ENCODE peak calls at places on chromosomes 12 and 14, in six cellular contexts. V, W, D, J, F and O are unnamed samples.

GRCh38 chr12:6393109-6393508 is 9.1 kb downstream of the LTBR start:
- DNase-seq in V (no peak), W (no peak), D (no peak), J (no peak), F (no peak), O (no peak)

GRCh38 chr12:58064681-58065080 is 123.3 kb downstream of the ATP23 start:
- DNase-seq in V (no peak), W (no peak), D (no peak), J (no peak), F (no peak), O (no peak)

GRCh38 chr12:53221203-53222076 is 10.6 kb downstream of the RARG start:
- DNase-seq in V (peak), W (no peak), D (no peak), J (peak), F (peak), O (peak)

GRCh38 chr14:68894123-68894522 is 85.0 kb downstream of the ACTN1 start:
- DNase-seq in V (no peak), W (no peak), D (peak), J (peak), F (no peak), O (no peak)

GRCh38 chr12:19648173-19648572 is 208.9 kb downstream of the AEBP2 start:
- DNase-seq in V (no peak), W (peak), D (no peak), J (no peak), F (no peak), O (no peak)

GRCh38 chr12:14769462-14769836 is 33.8 kb downstream of the WBP11 start:
- DNase-seq in V (no peak), W (no peak), D (no peak), J (peak), F (peak), O (peak)

GRCh38 chr14:51236314-51236713 is 3.7 kb upstream of the TMX1 start:
- DNase-seq in V (peak), W (no peak), D (no peak), J (peak), F (no peak), O (no peak)

GRCh38 chr14:101118746-101119610 is 215.5 kb upstream of the RTL1 start:
- DNase-seq in V (no peak), W (no peak), D (no peak), J (no peak), F (no peak), O (no peak)

GRCh38 chr12:99907210-99907609 is 77.5 kb downstream of the ANKS1B start:
- DNase-seq in V (no peak), W (no peak), D (no peak), J (peak), F (no peak), O (no peak)

GRCh38 chr12:52608161-52608560 is 6.9 kb upstream of the KRT72 start:
- DNase-seq in V (no peak), W (no peak), D (no peak), J (no peak), F (no peak), O (no peak)

GRCh38 chr12:58288191-58288590 is 346.8 kb downstream of the ATP23 start:
- DNase-seq in V (no peak), W (no peak), D (no peak), J (peak), F (no peak), O (no peak)

GRCh38 chr12:2337031-2338010 is 284.5 kb downstream of the CACNA1C start:
- DNase-seq in V (no peak), W (no peak), D (no peak), J (no peak), F (no peak), O (no peak)

GRCh38 chr12:129870796-129871195 is 33.0 kb downstream of the TMEM132D start:
- DNase-seq in V (no peak), W (no peak), D (no peak), J (no peak), F (no peak), O (no peak)

GRCh38 chr14:79011091-79011919 is 841.1 kb downstream of the NRXN3 start:
- DNase-seq in V (peak), W (peak), D (peak), J (peak), F (peak), O (no peak)

GRCh38 chr12:4119157-4119761 is 154.3 kb upstream of the CCND2 start:
- DNase-seq in V (no peak), W (no peak), D (no peak), J (no peak), F (no peak), O (no peak)

GRCh38 chr12:87152084-87152483 is 877.1 kb downstream of the C12orf50 start:
- DNase-seq in V (no peak), W (no peak), D (no peak), J (no peak), F (no peak), O (no peak)

GRCh38 chr14:94536836-94537235 is 24.4 kb upstream of the SERPINA4 start:
- DNase-seq in V (peak), W (no peak), D (no peak), J (peak), F (no peak), O (no peak)

GRCh38 chr12:65649126-65649525 is 175.2 kb upstream of the HMGA2 start:
- DNase-seq in V (peak), W (peak), D (peak), J (peak), F (no peak), O (no peak)

GRCh38 chr12:38137287-38137686 is 179.3 kb upstream of the ALG10B start:
- DNase-seq in V (no peak), W (no peak), D (no peak), J (no peak), F (no peak), O (no peak)

GRCh38 chr14:93023039-93023438 is 92.7 kb downstream of the ITPK1 start:
- DNase-seq in V (peak), W (no peak), D (no peak), J (peak), F (no peak), O (no peak)

GRCh38 chr12:43099691-43100163 is 452.3 kb downstream of the ADAMTS20 start:
- DNase-seq in V (no peak), W (no peak), D (no peak), J (peak), F (no peak), O (no peak)

GRCh38 chr12:123973552-123974341 is 732 bp downstream of the ZNF664 start:
- DNase-seq in V (peak), W (no peak), D (no peak), J (peak), F (peak), O (peak)

GRCh38 chr12:76901628-76902386 is 23.0 kb upstream of the CSRP2 start:
- DNase-seq in V (no peak), W (no peak), D (no peak), J (no peak), F (no peak), O (no peak)

GRCh38 chr12:101773560-101774206 is 34.4 kb upstream of the SYCP3 start:
- DNase-seq in V (peak), W (peak), D (peak), J (peak), F (peak), O (peak)

GRCh38 chr12:93009533-93009932 is 80.4 kb upstream of the EEA1 start:
- DNase-seq in V (no peak), W (no peak), D (no peak), J (no peak), F (no peak), O (no peak)

GRCh38 chr12:65121049-65121955 is at the start of gene WIF1:
- DNase-seq in V (no peak), W (no peak), D (no peak), J (no peak), F (no peak), O (no peak)

GRCh38 chr14:99579903-99580570 is 24.0 kb downstream of the CCDC85C start:
- DNase-seq in V (peak), W (peak), D (no peak), J (peak), F (no peak), O (no peak)

GRCh38 chr14:64971890-64972785 is at the start of gene RAB15:
- DNase-seq in V (peak), W (no peak), D (no peak), J (peak), F (no peak), O (no peak)

GRCh38 chr12:46783881-46784280 is 41.9 kb downstream of the SLC38A4 start:
- DNase-seq in V (no peak), W (no peak), D (no peak), J (peak), F (no peak), O (no peak)

GRCh38 chr14:30440986-30441385 is 118.0 kb upstream of the G2E3 start:
- DNase-seq in V (peak), W (peak), D (peak), J (no peak), F (no peak), O (no peak)

GRCh38 chr12:7072024-7072423 is 11.5 kb downstream of the C1S start:
- DNase-seq in V (no peak), W (no peak), D (no peak), J (no peak), F (no peak), O (no peak)

GRCh38 chr12:71268598-71268997 is 110.8 kb upstream of the TSPAN8 start:
- DNase-seq in V (no peak), W (no peak), D (no peak), J (no peak), F (no peak), O (no peak)

GRCh38 chr14:72544615-72545387 is 349.1 kb downstream of the DPF3 start:
- DNase-seq in V (no peak), W (no peak), D (no peak), J (no peak), F (peak), O (no peak)

GRCh38 chr12:122021193-122021821 is 377 bp upstream of the BCL7A start:
- DNase-seq in V (peak), W (no peak), D (no peak), J (peak), F (peak), O (no peak)